ENCODE peak calls at places on chromosomes 16 and 17, in five cellular contexts. U, E, G, L and P are unnamed samples. For H3K36me3 and H3K4me1, the result is how much of the 10 kb centered on the place peaks cover.

GRCh38 chr17:72422505-72423285 is 301.9 kb downstream of the SOX9 start:
- DNase-seq in U (no peak), E (peak), G (peak), L (no peak), P (no peak)

GRCh38 chr17:4509402-4509801 is 10.7 kb downstream of the SPNS2 start:
- DNase-seq in U (peak), E (no peak), G (peak), L (no peak), P (no peak)

GRCh38 chr17:63961355-63962207 is 11.1 kb downstream of the SCN4A start:
- DNase-seq in U (peak), E (peak), G (peak), L (peak), P (peak)

GRCh38 chr16:87284183-87284582 is 33.0 kb downstream of the C16orf95 start:
- DNase-seq in U (no peak), E (no peak), G (no peak), L (no peak), P (no peak)

GRCh38 chr17:43860077-43860725 is 13.2 kb downstream of the CD300LG start:
- DNase-seq in U (no peak), E (no peak), G (no peak), L (no peak), P (no peak)

GRCh38 chr16:85391769-85392583 is 221.1 kb upstream of the GSE1 start:
- DNase-seq in U (peak), E (peak), G (no peak), L (peak), P (peak)

GRCh38 chr17:3029213-3029913 is 34.0 kb downstream of the OR1D5 start:
- DNase-seq in U (no peak), E (no peak), G (no peak), L (peak), P (no peak)

GRCh38 chr16:23365602-23366240 is 63.6 kb downstream of the SCNN1B start:
- DNase-seq in U (no peak), E (no peak), G (no peak), L (no peak), P (no peak)

GRCh38 chr17:82895087-82895486 is 55.3 kb upstream of the ZNF750 start:
- DNase-seq in U (no peak), E (no peak), G (no peak), L (no peak), P (no peak)

GRCh38 chr17:44219126-44219635 is 294 bp downstream of the UBTF start:
- DNase-seq in U (peak), E (peak), G (peak), L (peak), P (peak)

GRCh38 chr17:74853048-74853397 is 6.7 kb downstream of the GRIN2C start:
- DNase-seq in U (no peak), E (no peak), G (no peak), L (no peak), P (no peak)

GRCh38 chr17:4178651-4179050 is 35.7 kb downstream of the CYB5D2 start:
- DNase-seq in U (peak), E (no peak), G (no peak), L (no peak), P (no peak)

GRCh38 chr16:49620158-49620867 is 235.6 kb downstream of the ZNF423 start:
- DNase-seq in U (peak), E (peak), G (peak), L (no peak), P (peak)

GRCh38 chr17:17416400-17417360 is 60.1 kb upstream of the MED9 start:
- DNase-seq in U (no peak), E (no peak), G (peak), L (peak), P (no peak)

GRCh38 chr17:45172232-45172540 is 10.5 kb downstream of the HEXIM2 start:
- DNase-seq in U (no peak), E (no peak), G (no peak), L (no peak), P (no peak)

GRCh38 chr16:66950437-66950836 is 10.6 kb upstream of the CES3 start:
- DNase-seq in U (no peak), E (no peak), G (no peak), L (no peak), P (no peak)

GRCh38 chr17:7101531-7101930 is 13.1 kb downstream of the ASGR2 start:
- DNase-seq in U (peak), E (no peak), G (no peak), L (no peak), P (no peak)

GRCh38 chr16:78163772-78164391 is 64.4 kb downstream of the WWOX start:
- DNase-seq in U (no peak), E (no peak), G (no peak), L (no peak), P (no peak)

GRCh38 chr16:79582789-79583188 is 17.7 kb downstream of the MAF start:
- DNase-seq in U (no peak), E (no peak), G (no peak), L (no peak), P (no peak)

GRCh38 chr16:54140057-54140787 is 146.4 kb downstream of the IRX3 start:
- DNase-seq in U (no peak), E (no peak), G (no peak), L (no peak), P (no peak)

GRCh38 chr16:57800213-57801097 is 1.8 kb downstream of the KIFC3 start:
- DNase-seq in U (no peak), E (no peak), G (peak), L (peak), P (no peak)

GRCh38 chr17:7881655-7882054 is 6.9 kb upstream of the CHD3 start:
- DNase-seq in U (no peak), E (no peak), G (no peak), L (no peak), P (no peak)

GRCh38 chr16:21952793-21953540 is at the start of gene UQCRC2:
- DNase-seq in U (peak), E (peak), G (peak), L (peak), P (peak)
- TF ChIP-seq CTCF in U (no peak), E (no peak), G (no peak), L (no peak), P (peak)

GRCh38 chr17:30426292-30426691 is 47.6 kb downstream of the CPD start:
- DNase-seq in U (no peak), E (no peak), G (no peak), L (no peak), P (no peak)
- H3K36me3 ChIP-seq in U (under half), E (under half), G (under half), L (half or more), P (under half)

DNA sequence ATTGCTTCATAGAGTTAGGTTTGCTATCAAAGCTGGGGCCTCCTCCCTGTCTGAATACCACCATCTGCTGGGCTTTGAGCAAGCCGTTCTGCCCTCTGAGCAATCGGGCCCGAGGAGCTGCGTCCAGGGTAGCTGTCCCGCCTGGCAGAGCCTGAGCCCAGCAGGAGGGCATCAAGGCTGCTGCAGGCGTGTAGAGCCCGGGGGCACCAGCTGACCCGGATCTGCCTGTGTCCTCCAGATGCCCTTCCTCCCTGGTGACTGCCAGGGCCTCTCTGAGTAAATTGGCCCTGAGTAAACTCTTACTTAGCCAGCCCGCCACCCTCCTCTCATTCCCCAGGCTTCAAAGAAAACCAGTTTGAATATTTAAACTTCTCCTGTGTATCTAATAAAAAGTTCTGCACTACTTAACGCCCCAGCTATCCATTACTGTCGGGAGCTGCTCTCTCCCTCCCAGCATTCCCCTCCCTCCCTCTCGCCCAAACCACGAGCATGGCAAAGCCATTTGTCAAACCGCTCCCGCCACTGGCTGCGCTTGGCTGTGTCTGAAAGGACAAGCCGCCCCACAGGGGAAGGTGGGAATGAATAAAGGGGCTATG is 16.4 kb downstream of the CDK5RAP3 start:
- DNase-seq in U (peak), E (no peak), G (peak), L (no peak), P (no peak)
- H3K4me1 ChIP-seq in U (under half), E (under half), G (under half), L (under half), P (under half)

GRCh38 chr16:661184-661821 is 6.6 kb upstream of the RHOT2 start:
- DNase-seq in U (no peak), E (no peak), G (no peak), L (no peak), P (no peak)
- TF ChIP-seq CTCF in U (no peak), E (no peak), G (peak), L (no peak), P (peak)

GRCh38 chr17:962650-963049 is 16.9 kb downstream of the NXN start:
- DNase-seq in U (no peak), E (no peak), G (no peak), L (no peak), P (no peak)

GRCh38 chr17:958712-959451 is 20.7 kb downstream of the NXN start:
- DNase-seq in U (no peak), E (no peak), G (no peak), L (no peak), P (peak)

GRCh38 chr17:965311-965989 is 14.1 kb downstream of the NXN start:
- DNase-seq in U (no peak), E (no peak), G (no peak), L (no peak), P (no peak)

GRCh38 chr17:964881-965280 is 14.7 kb downstream of the NXN start:
- DNase-seq in U (no peak), E (no peak), G (no peak), L (no peak), P (no peak)

GRCh38 chr17:962166-962565 is 17.4 kb downstream of the NXN start:
- DNase-seq in U (no peak), E (no peak), G (no peak), L (no peak), P (no peak)
- H3K36me3 ChIP-seq in U (under half), E (under half), G (under half), L (under half), P (under half)